ENCODE peak calls at places on chromosomes 3 and 15, in seven cellular contexts. One of them, this sample, is unnamed. For H3K4me1 and H3K27me3, the result is how much of the 10 kb centered on the place peaks cover.

GRCh38 chr3:196327405-196327804 is 9.4 kb upstream of the DYNLT2B start:
- DNase-seq in GM23248: peak
- DNase-seq in H9: peak
- DNase-seq in right cardiac atrium: no peak
- DNase-seq in endothelial cell of umbilical vein: no peak
- DNase-seq in mammary epithelial cell: no peak
- DNase-seq in transverse colon: no peak
- DNase-seq in this sample: no peak

GRCh38 chr3:13020159-13020558 is 53.1 kb downstream of the IQSEC1 start:
- DNase-seq in GM23248: no peak
- DNase-seq in H9: no peak
- DNase-seq in right cardiac atrium: no peak
- DNase-seq in endothelial cell of umbilical vein: no peak
- DNase-seq in mammary epithelial cell: no peak
- DNase-seq in transverse colon: no peak
- DNase-seq in this sample: no peak

GRCh38 chr15:67825880-67826716 is 789 bp downstream of the SKOR1 start:
- DNase-seq in GM23248: no peak
- DNase-seq in H9: peak
- DNase-seq in right cardiac atrium: no peak
- DNase-seq in endothelial cell of umbilical vein: no peak
- DNase-seq in mammary epithelial cell: no peak
- DNase-seq in transverse colon: no peak
- DNase-seq in this sample: no peak

GRCh38 chr15:51283026-51283425 is 55.4 kb downstream of the CYP19A1 start:
- DNase-seq in GM23248: no peak
- DNase-seq in H9: no peak
- DNase-seq in right cardiac atrium: no peak
- DNase-seq in endothelial cell of umbilical vein: no peak
- DNase-seq in mammary epithelial cell: no peak
- DNase-seq in transverse colon: no peak
- DNase-seq in this sample: no peak

GRCh38 chr3:195872097-195872496 is 36.3 kb downstream of the TNK2 start:
- DNase-seq in GM23248: no peak
- DNase-seq in H9: no peak
- DNase-seq in right cardiac atrium: no peak
- DNase-seq in endothelial cell of umbilical vein: no peak
- DNase-seq in mammary epithelial cell: no peak
- DNase-seq in transverse colon: no peak
- DNase-seq in this sample: no peak

GRCh38 chr3:15815696-15816095 is 17.9 kb upstream of the ANKRD28 start:
- DNase-seq in GM23248: peak
- DNase-seq in H9: no peak
- DNase-seq in right cardiac atrium: no peak
- DNase-seq in endothelial cell of umbilical vein: peak
- DNase-seq in mammary epithelial cell: peak
- DNase-seq in transverse colon: no peak
- DNase-seq in this sample: peak

GRCh38 chr15:70741677-70742293 is 21.6 kb downstream of the UACA start:
- DNase-seq in GM23248: peak
- DNase-seq in H9: no peak
- DNase-seq in right cardiac atrium: no peak
- DNase-seq in endothelial cell of umbilical vein: peak
- DNase-seq in mammary epithelial cell: peak
- DNase-seq in transverse colon: no peak
- DNase-seq in this sample: peak

GRCh38 chr15:35519536-35520149 is 26.3 kb downstream of the DPH6 start:
- DNase-seq in GM23248: peak
- DNase-seq in H9: no peak
- DNase-seq in right cardiac atrium: no peak
- DNase-seq in endothelial cell of umbilical vein: peak
- DNase-seq in mammary epithelial cell: peak
- DNase-seq in transverse colon: no peak
- DNase-seq in this sample: no peak

GRCh38 chr3:55828712-55829111 is 341.6 kb upstream of the WNT5A start:
- DNase-seq in GM23248: peak
- DNase-seq in H9: no peak
- DNase-seq in right cardiac atrium: no peak
- DNase-seq in endothelial cell of umbilical vein: no peak
- DNase-seq in mammary epithelial cell: no peak
- DNase-seq in transverse colon: no peak
- DNase-seq in this sample: no peak

GRCh38 chr3:71704915-71705314 is 20.3 kb downstream of the EIF4E3 start:
- DNase-seq in GM23248: no peak
- DNase-seq in H9: no peak
- DNase-seq in right cardiac atrium: no peak
- DNase-seq in endothelial cell of umbilical vein: no peak
- DNase-seq in mammary epithelial cell: no peak
- DNase-seq in transverse colon: no peak
- DNase-seq in this sample: no peak

GRCh38 chr3:196793224-196793623 is 53.6 kb downstream of the PAK2 start:
- DNase-seq in GM23248: peak
- DNase-seq in H9: peak
- DNase-seq in right cardiac atrium: no peak
- DNase-seq in endothelial cell of umbilical vein: peak
- DNase-seq in mammary epithelial cell: peak
- DNase-seq in transverse colon: no peak
- DNase-seq in this sample: peak

GRCh38 chr3:50612973-50613851 is 1.6 kb upstream of the CISH start:
- DNase-seq in GM23248: no peak
- DNase-seq in H9: no peak
- DNase-seq in right cardiac atrium: no peak
- DNase-seq in endothelial cell of umbilical vein: no peak
- DNase-seq in mammary epithelial cell: no peak
- DNase-seq in transverse colon: no peak
- DNase-seq in this sample: no peak

GRCh38 chr3:42055291-42055690 is 35.9 kb upstream of the TRAK1 start:
- DNase-seq in GM23248: peak
- DNase-seq in H9: no peak
- DNase-seq in right cardiac atrium: no peak
- DNase-seq in endothelial cell of umbilical vein: no peak
- DNase-seq in mammary epithelial cell: peak
- DNase-seq in transverse colon: no peak
- DNase-seq in this sample: peak
- H3K4me1 ChIP-seq in GM23248: under half
- H3K4me1 ChIP-seq in H9: under half
- H3K4me1 ChIP-seq in right cardiac atrium: under half
- H3K4me1 ChIP-seq in endothelial cell of umbilical vein: under half
- H3K4me1 ChIP-seq in mammary epithelial cell: under half
- H3K4me1 ChIP-seq in transverse colon: half or more
- H3K4me1 ChIP-seq in this sample: under half

DNA sequence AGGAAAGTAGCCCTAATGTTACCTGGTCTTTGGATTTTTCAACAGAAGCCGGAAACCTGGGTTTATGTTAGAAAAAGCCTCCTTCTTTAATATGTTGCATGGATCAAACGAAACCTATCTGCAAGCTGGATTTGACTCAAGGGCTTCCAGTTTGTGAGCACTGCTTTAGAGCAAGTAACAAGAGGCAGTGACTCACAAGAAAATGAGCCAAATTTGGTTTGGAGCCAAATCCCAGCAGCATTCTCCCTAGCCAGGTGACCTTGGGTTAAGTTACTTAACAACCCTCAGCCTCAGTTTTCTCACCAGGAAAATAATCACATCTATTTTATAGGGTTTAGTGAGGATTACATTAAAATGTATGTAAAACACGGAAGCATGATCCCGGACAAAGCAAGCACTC is 215.2 kb upstream of the PRICKLE2 start:
- DNase-seq in GM23248: peak
- DNase-seq in H9: no peak
- DNase-seq in right cardiac atrium: no peak
- DNase-seq in endothelial cell of umbilical vein: peak
- DNase-seq in mammary epithelial cell: peak
- DNase-seq in transverse colon: no peak
- DNase-seq in this sample: peak
- H3K27ac ChIP-seq in GM23248: no peak
- H3K27ac ChIP-seq in H9: no peak
- H3K27ac ChIP-seq in right cardiac atrium: no peak
- H3K27ac ChIP-seq in endothelial cell of umbilical vein: no peak
- H3K27ac ChIP-seq in mammary epithelial cell: no peak
- H3K27ac ChIP-seq in transverse colon: no peak
- H3K27ac ChIP-seq in this sample: no peak

GRCh38 chr15:89450076-89451006 is 46.0 kb downstream of the RHCG start:
- DNase-seq in GM23248: no peak
- DNase-seq in H9: no peak
- DNase-seq in right cardiac atrium: no peak
- DNase-seq in endothelial cell of umbilical vein: no peak
- DNase-seq in mammary epithelial cell: no peak
- DNase-seq in transverse colon: no peak
- DNase-seq in this sample: no peak

GRCh38 chr15:89448825-89449224 is 47.6 kb downstream of the RHCG start:
- DNase-seq in GM23248: no peak
- DNase-seq in H9: no peak
- DNase-seq in right cardiac atrium: no peak
- DNase-seq in endothelial cell of umbilical vein: no peak
- DNase-seq in mammary epithelial cell: no peak
- DNase-seq in transverse colon: no peak
- DNase-seq in this sample: no peak

GRCh38 chr15:89451846-89452245 is 44.5 kb downstream of the RHCG start:
- DNase-seq in GM23248: no peak
- DNase-seq in H9: no peak
- DNase-seq in right cardiac atrium: no peak
- DNase-seq in endothelial cell of umbilical vein: no peak
- DNase-seq in mammary epithelial cell: no peak
- DNase-seq in transverse colon: no peak
- DNase-seq in this sample: no peak

GRCh38 chr15:89455535-89455934 is 40.8 kb downstream of the RHCG start:
- DNase-seq in GM23248: no peak
- DNase-seq in H9: no peak
- DNase-seq in right cardiac atrium: no peak
- DNase-seq in endothelial cell of umbilical vein: no peak
- DNase-seq in mammary epithelial cell: no peak
- DNase-seq in transverse colon: no peak
- DNase-seq in this sample: no peak

GRCh38 chr15:89452330-89452836 is 44.0 kb downstream of the RHCG start:
- DNase-seq in GM23248: no peak
- DNase-seq in H9: no peak
- DNase-seq in right cardiac atrium: no peak
- DNase-seq in endothelial cell of umbilical vein: no peak
- DNase-seq in mammary epithelial cell: no peak
- DNase-seq in transverse colon: no peak
- DNase-seq in this sample: no peak
- H3K27me3 ChIP-seq in GM23248: half or more
- H3K27me3 ChIP-seq in H9: under half
- H3K27me3 ChIP-seq in right cardiac atrium: under half
- H3K27me3 ChIP-seq in endothelial cell of umbilical vein: under half
- H3K27me3 ChIP-seq in mammary epithelial cell: under half
- H3K27me3 ChIP-seq in transverse colon: under half
- H3K27me3 ChIP-seq in this sample: half or more

DNA sequence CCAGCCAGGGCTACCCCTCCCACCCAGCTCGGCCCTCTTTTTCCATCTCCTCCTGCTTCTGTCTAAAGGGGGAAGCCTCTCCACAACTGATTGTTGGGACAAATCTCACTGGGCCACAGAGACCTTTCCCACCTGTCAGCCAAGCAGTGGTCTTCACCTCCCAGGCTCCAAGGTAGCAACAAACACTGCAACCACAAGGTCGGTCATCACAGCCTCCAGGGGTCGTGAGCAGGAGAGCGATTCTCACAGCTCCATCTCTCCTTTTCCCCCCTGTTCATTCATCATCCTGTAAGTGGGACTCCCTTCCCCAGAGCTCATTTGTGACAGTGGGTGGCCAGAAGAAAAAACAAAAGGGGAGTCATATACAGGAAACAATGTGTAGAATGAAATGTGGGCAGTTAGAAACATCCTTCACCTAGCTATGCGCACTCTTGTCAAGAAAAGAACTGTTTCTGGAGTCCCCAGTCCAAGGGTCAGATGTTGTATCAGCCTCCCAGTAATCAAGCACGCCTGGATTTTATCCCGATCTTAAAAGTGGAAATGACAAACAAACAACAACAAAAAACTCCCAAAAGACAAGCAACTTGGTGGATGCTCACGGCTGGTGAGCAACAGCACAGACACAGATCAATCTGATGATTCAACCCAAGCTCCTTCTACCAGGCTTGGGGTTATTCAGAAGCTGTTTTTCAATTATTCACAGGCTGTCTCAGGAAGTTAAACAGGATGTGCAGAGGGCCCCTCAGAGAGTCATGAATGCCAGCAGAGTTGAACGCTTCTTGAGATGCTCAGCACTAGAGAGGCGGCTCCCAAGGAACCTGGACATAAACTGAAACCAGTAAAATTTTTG is 22.4 kb downstream of the LYZL4 start:
- DNase-seq in GM23248: no peak
- DNase-seq in H9: no peak
- DNase-seq in right cardiac atrium: no peak
- DNase-seq in endothelial cell of umbilical vein: peak
- DNase-seq in mammary epithelial cell: no peak
- DNase-seq in transverse colon: no peak
- DNase-seq in this sample: no peak
- H3K4me1 ChIP-seq in GM23248: under half
- H3K4me1 ChIP-seq in H9: under half
- H3K4me1 ChIP-seq in right cardiac atrium: under half
- H3K4me1 ChIP-seq in endothelial cell of umbilical vein: under half
- H3K4me1 ChIP-seq in mammary epithelial cell: under half
- H3K4me1 ChIP-seq in transverse colon: under half
- H3K4me1 ChIP-seq in this sample: under half

DNA sequence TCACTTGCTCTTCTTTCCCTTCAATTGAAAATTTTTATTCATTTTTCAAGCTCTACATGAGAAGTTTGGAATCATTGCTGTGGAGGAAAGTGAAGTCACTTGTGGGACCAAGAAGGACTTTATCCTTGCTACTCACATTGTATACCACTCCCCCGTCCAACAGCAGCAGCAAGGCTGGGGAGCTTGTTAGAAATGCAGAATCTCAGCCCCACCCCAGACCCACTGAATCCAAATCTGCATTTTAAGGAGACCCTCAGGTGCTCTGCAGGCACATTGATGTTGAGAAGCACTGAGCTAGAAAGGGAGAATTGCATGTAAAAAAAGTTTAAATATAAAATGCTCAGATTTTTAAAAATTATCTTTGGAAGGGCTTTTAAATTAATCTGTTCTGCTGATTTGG is 202.3 kb upstream of the MRPL3 start:
- DNase-seq in GM23248: no peak
- DNase-seq in H9: no peak
- DNase-seq in right cardiac atrium: no peak
- DNase-seq in endothelial cell of umbilical vein: no peak
- DNase-seq in mammary epithelial cell: no peak
- DNase-seq in transverse colon: no peak
- DNase-seq in this sample: no peak
- H3K27ac ChIP-seq in GM23248: no peak
- H3K27ac ChIP-seq in H9: no peak
- H3K27ac ChIP-seq in right cardiac atrium: no peak
- H3K27ac ChIP-seq in endothelial cell of umbilical vein: no peak
- H3K27ac ChIP-seq in mammary epithelial cell: no peak
- H3K27ac ChIP-seq in transverse colon: no peak
- H3K27ac ChIP-seq in this sample: no peak

DNA sequence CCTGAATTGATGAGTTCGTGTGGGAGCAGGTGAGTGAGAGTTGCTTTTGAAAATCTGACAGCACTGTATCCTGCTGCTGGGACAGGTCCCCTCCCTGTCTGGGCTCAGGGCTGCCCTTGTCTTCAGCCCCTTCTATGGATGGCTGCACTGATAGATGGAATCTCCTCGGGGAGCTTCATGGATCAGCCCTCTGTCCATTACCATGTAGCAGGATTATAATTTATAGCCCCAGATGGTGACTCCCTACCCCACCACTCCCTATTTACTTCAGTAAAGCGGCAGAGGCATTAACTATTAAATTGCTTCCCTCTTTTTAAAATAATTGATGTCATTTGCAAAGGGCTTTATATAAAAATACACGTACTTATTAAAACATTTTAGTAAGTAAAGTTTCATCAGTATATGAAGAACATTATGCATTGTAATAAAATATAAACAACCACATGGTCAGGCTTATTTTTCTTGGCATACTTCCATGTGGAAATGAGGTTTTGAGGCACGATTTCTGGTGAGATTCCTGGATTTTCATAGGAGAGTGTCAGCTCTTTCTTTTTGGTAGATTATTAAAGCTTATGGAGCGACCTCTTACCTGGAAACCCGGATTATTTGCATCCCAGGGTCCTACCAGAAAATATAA is 38.5 kb downstream of the MAP3K13 start:
- DNase-seq in GM23248: no peak
- DNase-seq in H9: no peak
- DNase-seq in right cardiac atrium: no peak
- DNase-seq in endothelial cell of umbilical vein: peak
- DNase-seq in mammary epithelial cell: no peak
- DNase-seq in transverse colon: no peak
- DNase-seq in this sample: no peak
- H3K27me3 ChIP-seq in GM23248: under half
- H3K27me3 ChIP-seq in H9: under half
- H3K27me3 ChIP-seq in right cardiac atrium: under half
- H3K27me3 ChIP-seq in endothelial cell of umbilical vein: under half
- H3K27me3 ChIP-seq in mammary epithelial cell: under half
- H3K27me3 ChIP-seq in transverse colon: under half
- H3K27me3 ChIP-seq in this sample: under half